ENCODE peak calls at places on chromosomes 12 and 14, in five cellular contexts. One of them, this sample, is unnamed.
A peak's percentile ranks its signal among the peaks of the same experiment; 100 is the strongest.

GRCh38 chr14:36605506-36605857 is 23.1 kb upstream of the NKX2-8 start:
- DNase-seq in GM12878: no peak
- DNase-seq in HEK293T: no peak
- DNase-seq in HepG2: peak; percentile 33
- DNase-seq in H1: no peak
- DNase-seq in this sample: no peak

GRCh38 chr14:49920935-49921334 is 28.1 kb downstream of the ARF6 start:
- DNase-seq in GM12878: no peak
- DNase-seq in HEK293T: no peak
- DNase-seq in HepG2: no peak
- DNase-seq in H1: no peak
- DNase-seq in this sample: no peak

GRCh38 chr12:64304571-64304970 is 82.5 kb upstream of the KICS2 start:
- DNase-seq in GM12878: no peak
- DNase-seq in HEK293T: no peak
- DNase-seq in HepG2: no peak
- DNase-seq in H1: no peak
- DNase-seq in this sample: no peak

GRCh38 chr12:3432176-3432742 is 58.7 kb upstream of the PRMT8 start:
- DNase-seq in GM12878: no peak
- DNase-seq in HEK293T: no peak
- DNase-seq in HepG2: peak; percentile 14
- DNase-seq in H1: no peak
- DNase-seq in this sample: peak; percentile 98

GRCh38 chr12:65415826-65416225 is 137.3 kb downstream of the MSRB3 start:
- DNase-seq in GM12878: no peak
- DNase-seq in HEK293T: no peak
- DNase-seq in HepG2: peak; percentile 27
- DNase-seq in H1: no peak
- DNase-seq in this sample: no peak

GRCh38 chr12:24230061-24230460 is 280.6 kb upstream of the SOX5 start:
- DNase-seq in GM12878: no peak
- DNase-seq in HEK293T: no peak
- DNase-seq in HepG2: no peak
- DNase-seq in H1: no peak
- DNase-seq in this sample: peak; percentile 72

GRCh38 chr14:24057867-24058259 is 6.1 kb downstream of the CARMIL3 start:
- DNase-seq in GM12878: no peak
- DNase-seq in HEK293T: no peak
- DNase-seq in HepG2: no peak
- DNase-seq in H1: no peak
- DNase-seq in this sample: no peak

GRCh38 chr12:101051901-101052550 is 158.0 kb downstream of the SLC5A8 start:
- DNase-seq in GM12878: no peak
- DNase-seq in HEK293T: peak; percentile 27
- DNase-seq in HepG2: peak; percentile 88
- DNase-seq in H1: no peak
- DNase-seq in this sample: no peak

GRCh38 chr12:48219635-48220034 is 16.5 kb upstream of the OR10AD1 start:
- DNase-seq in GM12878: no peak
- DNase-seq in HEK293T: no peak
- DNase-seq in HepG2: no peak
- DNase-seq in H1: no peak
- DNase-seq in this sample: no peak

GRCh38 chr12:12745576-12746211 is 28.5 kb downstream of the CDKN1B start:
- DNase-seq in GM12878: no peak
- DNase-seq in HEK293T: no peak
- DNase-seq in HepG2: no peak
- DNase-seq in H1: no peak
- DNase-seq in this sample: no peak

GRCh38 chr14:40129162-40129561 is 696.9 kb upstream of the FBXO33 start:
- DNase-seq in GM12878: no peak
- DNase-seq in HEK293T: no peak
- DNase-seq in HepG2: no peak
- DNase-seq in H1: no peak
- DNase-seq in this sample: no peak

DNA sequence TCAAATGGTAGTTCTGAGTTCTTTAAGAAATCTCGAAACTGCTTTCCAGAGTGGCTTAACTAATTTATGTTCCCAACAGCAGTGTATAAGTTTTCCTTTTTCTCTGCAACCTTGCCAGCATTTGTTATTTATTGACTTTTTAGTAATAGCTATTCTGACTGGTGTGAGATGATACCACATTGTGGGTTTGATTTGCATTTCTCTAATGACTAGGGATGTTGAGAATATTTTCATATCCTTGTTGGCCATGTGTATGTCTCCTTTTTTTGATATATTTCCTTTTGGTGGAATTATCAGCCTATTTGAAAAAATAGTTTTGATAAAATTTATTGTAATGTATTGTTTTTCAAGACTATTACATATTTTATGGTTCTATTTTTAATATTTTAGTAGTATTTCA is 701.3 kb upstream of the FBXO33 start:
- DNase-seq in GM12878: no peak
- DNase-seq in HEK293T: no peak
- DNase-seq in HepG2: no peak
- DNase-seq in H1: no peak
- DNase-seq in this sample: no peak
- TF ChIP-seq SUZ12 in GM12878: no peak
- TF ChIP-seq SUZ12 in HEK293T: no peak
- TF ChIP-seq SUZ12 in HepG2: no peak
- TF ChIP-seq SUZ12 in H1: no peak
- TF ChIP-seq SUZ12 in this sample: no peak

DNA sequence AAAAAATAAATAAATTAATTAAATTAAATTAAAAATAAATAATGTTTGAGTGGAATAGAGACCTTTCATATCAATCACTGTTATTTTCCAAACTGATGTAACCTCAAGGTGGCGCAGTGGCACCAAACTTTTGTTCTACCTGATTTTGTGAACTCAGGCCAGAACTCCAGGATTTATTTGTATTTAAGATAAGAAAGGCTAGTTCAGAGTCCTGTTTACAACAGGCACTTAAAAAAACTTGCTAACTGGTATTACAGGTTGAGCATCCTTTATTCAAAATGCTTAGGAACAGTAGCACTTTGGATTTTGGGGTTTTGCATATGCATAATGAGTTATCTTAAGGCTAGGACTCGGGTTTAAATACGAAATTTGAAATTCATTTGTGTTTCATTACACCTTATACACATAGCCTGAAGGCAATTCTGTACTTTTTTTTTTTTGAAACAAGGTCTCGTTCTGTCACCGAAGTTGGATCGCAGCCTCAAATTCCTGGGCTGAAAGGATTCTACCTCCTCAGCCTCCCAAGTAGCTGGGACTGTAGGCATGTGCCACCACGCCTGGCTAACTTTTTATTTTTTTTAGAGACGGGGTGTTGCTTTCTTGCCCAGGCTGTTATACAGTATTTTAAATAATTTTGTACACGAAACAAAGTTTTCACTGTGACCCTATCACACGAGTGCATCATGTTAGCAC is 32.4 kb downstream of the YY1 start:
- DNase-seq in GM12878: no peak
- DNase-seq in HEK293T: peak; percentile 38
- DNase-seq in HepG2: peak; percentile 66
- DNase-seq in H1: no peak
- DNase-seq in this sample: no peak
- TF ChIP-seq SUZ12 in GM12878: no peak
- TF ChIP-seq SUZ12 in HEK293T: no peak
- TF ChIP-seq SUZ12 in HepG2: no peak
- TF ChIP-seq SUZ12 in H1: no peak
- TF ChIP-seq SUZ12 in this sample: no peak

GRCh38 chr12:49793620-49794019 is 34.6 kb downstream of the NCKAP5L start:
- DNase-seq in GM12878: no peak
- DNase-seq in HEK293T: no peak
- DNase-seq in HepG2: no peak
- DNase-seq in H1: no peak
- DNase-seq in this sample: no peak

GRCh38 chr12:49794021-49794420 is 34.2 kb downstream of the NCKAP5L start:
- DNase-seq in GM12878: no peak
- DNase-seq in HEK293T: no peak
- DNase-seq in HepG2: no peak
- DNase-seq in H1: no peak
- DNase-seq in this sample: no peak

GRCh38 chr12:49796155-49796554 is 32.1 kb downstream of the NCKAP5L start:
- DNase-seq in GM12878: no peak
- DNase-seq in HEK293T: no peak
- DNase-seq in HepG2: no peak
- DNase-seq in H1: no peak
- DNase-seq in this sample: no peak

GRCh38 chr12:49795654-49796105 is 32.5 kb downstream of the NCKAP5L start:
- DNase-seq in GM12878: no peak
- DNase-seq in HEK293T: no peak
- DNase-seq in HepG2: no peak
- DNase-seq in H1: no peak
- DNase-seq in this sample: no peak

GRCh38 chr12:49794811-49795653 is 33.2 kb downstream of the NCKAP5L start:
- DNase-seq in GM12878: no peak
- DNase-seq in HEK293T: no peak
- DNase-seq in HepG2: no peak
- DNase-seq in H1: no peak
- DNase-seq in this sample: no peak
- TF ChIP-seq SUZ12 in GM12878: no peak
- TF ChIP-seq SUZ12 in HEK293T: no peak
- TF ChIP-seq SUZ12 in HepG2: no peak
- TF ChIP-seq SUZ12 in H1: no peak
- TF ChIP-seq SUZ12 in this sample: no peak

DNA sequence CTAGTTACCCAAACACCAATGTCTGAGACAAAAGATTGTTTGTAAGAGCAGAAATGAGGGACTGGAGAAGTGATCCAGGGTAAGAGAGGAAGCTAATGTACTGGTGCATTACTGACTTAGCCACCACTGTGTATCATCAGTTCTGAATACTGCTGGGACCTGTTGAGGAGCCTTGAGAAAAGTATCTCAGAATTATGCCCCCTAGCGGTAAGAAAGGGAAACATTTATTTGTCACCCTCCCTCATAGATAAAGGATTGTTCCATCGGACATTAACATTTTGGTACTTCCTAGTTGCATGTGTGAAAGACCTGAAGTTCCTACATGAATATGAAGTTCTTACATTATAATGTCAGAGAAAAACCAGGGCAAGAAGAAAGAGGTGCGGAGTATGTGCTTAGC is 612.5 kb downstream of the FSCB start:
- DNase-seq in GM12878: no peak
- DNase-seq in HEK293T: peak; percentile 25
- DNase-seq in HepG2: no peak
- DNase-seq in H1: no peak
- DNase-seq in this sample: no peak
- TF ChIP-seq SUZ12 in GM12878: no peak
- TF ChIP-seq SUZ12 in HEK293T: no peak
- TF ChIP-seq SUZ12 in HepG2: no peak
- TF ChIP-seq SUZ12 in H1: no peak
- TF ChIP-seq SUZ12 in this sample: no peak